ENCODE peak calls at places on chromosomes 13 and 19, in ten cellular contexts. W is GM06990, I is stomach, S is heart left ventricle, Q is prostate gland, H is transverse colon, U is PC-9, Z is neural progenitor cell, C is uterus, K is cardiac fibroblast. B is an unnamed sample.

GRCh38 chr19:45251452-45252354 is 632 bp downstream of the MARK4 start:
- DNase-seq in W (no peak), I (no peak), S (no peak), Q (no peak), H (peak), U (no peak), Z (peak), C (no peak), K (no peak), B (peak)

GRCh38 chr13:43865892-43866291 is 13.6 kb downstream of the CCDC122 start:
- DNase-seq in W (no peak), I (no peak), S (no peak), Q (no peak), H (no peak), U (peak), Z (no peak), C (no peak), K (peak), B (no peak)

GRCh38 chr19:41398603-41399002 is 985 bp downstream of the BCKDHA start:
- DNase-seq in W (no peak), I (no peak), S (no peak), Q (no peak), H (no peak), U (no peak), Z (no peak), C (no peak), K (no peak), B (no peak)

GRCh38 chr13:75145926-75146325 is 336.0 kb downstream of the TBC1D4 start:
- DNase-seq in W (no peak), I (no peak), S (no peak), Q (no peak), H (no peak), U (no peak), Z (no peak), C (no peak), K (peak), B (no peak)

GRCh38 chr19:34475026-34475974 is 6.3 kb upstream of the WTIP start:
- DNase-seq in W (no peak), I (no peak), S (no peak), Q (no peak), H (no peak), U (peak), Z (no peak), C (no peak), K (peak), B (no peak)

GRCh38 chr13:113597386-113598080 is 13.0 kb downstream of the TFDP1 start:
- DNase-seq in W (no peak), I (no peak), S (no peak), Q (no peak), H (no peak), U (no peak), Z (no peak), C (no peak), K (no peak), B (no peak)

GRCh38 chr19:36604656-36605100 is 435 bp upstream of the ZNF382 start:
- DNase-seq in W (peak), I (peak), S (peak), Q (peak), H (peak), U (no peak), Z (peak), C (peak), K (peak), B (peak)

GRCh38 chr19:39792999-39793546 is 14.4 kb downstream of the LEUTX start:
- DNase-seq in W (peak), I (peak), S (peak), Q (peak), H (peak), U (no peak), Z (peak), C (peak), K (peak), B (peak)

GRCh38 chr19:55591555-55591954 is 7.8 kb downstream of the FIZ1 start:
- DNase-seq in W (no peak), I (no peak), S (no peak), Q (no peak), H (no peak), U (no peak), Z (no peak), C (no peak), K (no peak), B (no peak)

GRCh38 chr13:30441304-30441703 is 19.0 kb downstream of the UBE2L5 start:
- DNase-seq in W (peak), I (no peak), S (no peak), Q (no peak), H (no peak), U (no peak), Z (no peak), C (no peak), K (no peak), B (no peak)

GRCh38 chr19:4679416-4679815 is 9.3 kb upstream of the MYDGF start:
- DNase-seq in W (no peak), I (no peak), S (no peak), Q (no peak), H (no peak), U (no peak), Z (no peak), C (no peak), K (no peak), B (no peak)

GRCh38 chr19:55472463-55472862 is 4.0 kb upstream of the ZNF628 start:
- DNase-seq in W (no peak), I (no peak), S (no peak), Q (no peak), H (no peak), U (peak), Z (no peak), C (no peak), K (peak), B (no peak)

GRCh38 chr13:68078874-68079273 is 848.7 kb upstream of the PCDH9 start:
- DNase-seq in W (no peak), I (no peak), S (no peak), Q (no peak), H (no peak), U (no peak), Z (no peak), C (no peak), K (no peak), B (no peak)

GRCh38 chr19:12626958-12627357 is 16.2 kb downstream of the ZNF791 start:
- DNase-seq in W (no peak), I (no peak), S (no peak), Q (no peak), H (no peak), U (no peak), Z (no peak), C (no peak), K (no peak), B (no peak)
- TF ChIP-seq CTCF in W (no peak), I (no peak), S (no peak), Q (no peak), H (no peak), U (no peak), Z (no peak), C (no peak), K (no peak), B (no peak)

GRCh38 chr13:60329221-60329983 is 67.6 kb upstream of the TDRD3 start:
- DNase-seq in W (no peak), I (peak), S (no peak), Q (no peak), H (peak), U (no peak), Z (peak), C (no peak), K (peak), B (peak)
- TF ChIP-seq CTCF in W (peak), I (no peak), S (no peak), Q (no peak), H (peak), U (peak), Z (peak), C (no peak), K (peak), B (peak)

GRCh38 chr19:30895946-30896345 is 453.3 kb downstream of the TSHZ3 start:
- DNase-seq in W (no peak), I (no peak), S (no peak), Q (no peak), H (no peak), U (no peak), Z (peak), C (no peak), K (no peak), B (no peak)
- TF ChIP-seq CTCF in W (no peak), I (no peak), S (no peak), Q (no peak), H (no peak), U (no peak), Z (peak), C (no peak), K (no peak), B (no peak)

GRCh38 chr13:99610702-99611289 is 109.5 kb downstream of the TM9SF2 start:
- DNase-seq in W (no peak), I (no peak), S (no peak), Q (no peak), H (no peak), U (no peak), Z (no peak), C (no peak), K (no peak), B (no peak)
- TF ChIP-seq CTCF in W (peak), I (no peak), S (no peak), Q (no peak), H (no peak), U (no peak), Z (peak), C (no peak), K (peak), B (no peak)

DNA sequence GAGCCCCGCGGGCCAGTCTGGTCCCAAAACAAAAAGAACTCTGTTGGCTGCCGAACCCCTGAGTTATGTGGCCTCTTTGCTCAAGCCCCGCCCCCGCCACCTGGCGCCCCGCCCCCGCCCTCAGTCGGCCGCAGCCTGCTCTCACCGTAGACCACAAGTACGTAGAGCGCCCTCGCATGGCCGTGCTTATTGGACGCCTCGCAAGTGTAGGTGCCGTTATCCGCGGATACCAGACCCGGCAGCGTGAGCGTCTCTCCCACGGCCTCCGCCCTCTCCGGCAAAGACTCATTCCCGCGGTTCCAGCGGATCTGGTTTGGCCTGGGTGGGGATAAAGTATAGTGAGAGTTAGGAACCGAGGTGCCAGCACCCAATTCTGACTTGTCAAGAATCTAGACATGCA is 5.5 kb upstream of the ZNF428 start:
- DNase-seq in W (peak), I (peak), S (peak), Q (no peak), H (peak), U (no peak), Z (peak), C (no peak), K (peak), B (peak)
- TF ChIP-seq CTCF in W (peak), I (no peak), S (no peak), Q (no peak), H (no peak), U (no peak), Z (peak), C (no peak), K (no peak), B (peak)

GRCh38 chr13:86974995-86975328 is 696.2 kb upstream of the SLITRK5 start:
- DNase-seq in W (no peak), I (no peak), S (no peak), Q (no peak), H (no peak), U (no peak), Z (peak), C (no peak), K (no peak), B (no peak)
- TF ChIP-seq CTCF in W (no peak), I (no peak), S (no peak), Q (no peak), H (no peak), U (no peak), Z (peak), C (no peak), K (no peak), B (no peak)

GRCh38 chr13:98083507-98083906 is 59.4 kb upstream of the FARP1 start:
- DNase-seq in W (no peak), I (no peak), S (no peak), Q (no peak), H (no peak), U (no peak), Z (no peak), C (no peak), K (peak), B (no peak)
- TF ChIP-seq CTCF in W (no peak), I (no peak), S (no peak), Q (no peak), H (no peak), U (no peak), Z (no peak), C (no peak), K (no peak), B (no peak)

DNA sequence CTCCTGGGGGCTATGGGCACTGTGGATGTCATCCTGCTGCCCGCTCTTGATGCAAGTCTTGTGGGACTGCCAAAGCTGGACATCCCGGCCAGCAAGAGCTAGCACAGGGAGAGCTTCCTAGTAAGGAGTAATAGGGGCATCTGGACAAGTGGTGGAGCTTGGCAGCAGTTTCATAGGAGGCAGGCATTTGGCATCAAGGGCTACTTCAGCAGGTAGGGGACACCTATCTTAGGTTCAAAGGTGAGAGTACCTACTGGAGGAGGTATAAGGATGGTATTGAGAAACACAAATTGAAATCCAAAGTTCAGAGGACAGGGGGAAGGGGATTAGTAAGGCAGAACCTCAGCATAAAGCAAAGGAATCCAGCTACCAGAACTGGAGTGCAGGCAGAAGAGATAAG is 441.8 kb downstream of the OXGR1 start:
- DNase-seq in W (no peak), I (no peak), S (no peak), Q (no peak), H (no peak), U (no peak), Z (no peak), C (no peak), K (no peak), B (no peak)
- TF ChIP-seq CTCF in W (no peak), I (no peak), S (no peak), Q (no peak), H (no peak), U (no peak), Z (no peak), C (no peak), K (no peak), B (no peak)

GRCh38 chr19:48826606-48827020 is 9.7 kb downstream of the HSD17B14 start:
- DNase-seq in W (no peak), I (peak), S (no peak), Q (no peak), H (peak), U (no peak), Z (peak), C (no peak), K (no peak), B (no peak)
- TF ChIP-seq CTCF in W (peak), I (no peak), S (no peak), Q (no peak), H (no peak), U (peak), Z (peak), C (no peak), K (peak), B (no peak)

GRCh38 chr19:12731337-12731736 is 3.1 kb downstream of the TRIR start:
- DNase-seq in W (no peak), I (no peak), S (no peak), Q (no peak), H (no peak), U (no peak), Z (no peak), C (no peak), K (no peak), B (no peak)

GRCh38 chr19:12736854-12737665 is at the start of gene GET3:
- DNase-seq in W (peak), I (peak), S (peak), Q (peak), H (peak), U (peak), Z (peak), C (peak), K (peak), B (peak)

GRCh38 chr19:12733907-12734214 is 623 bp downstream of the TRIR start:
- DNase-seq in W (no peak), I (no peak), S (no peak), Q (no peak), H (no peak), U (no peak), Z (no peak), C (no peak), K (no peak), B (no peak)

GRCh38 chr19:12730054-12730453 is 4.4 kb downstream of the TRIR start:
- DNase-seq in W (no peak), I (no peak), S (no peak), Q (no peak), H (no peak), U (no peak), Z (no peak), C (no peak), K (no peak), B (no peak)

GRCh38 chr19:12733369-12733896 is 1.1 kb downstream of the TRIR start:
- DNase-seq in W (no peak), I (no peak), S (no peak), Q (no peak), H (no peak), U (no peak), Z (peak), C (no peak), K (peak), B (peak)
- TF ChIP-seq CTCF in W (peak), I (no peak), S (no peak), Q (no peak), H (no peak), U (peak), Z (peak), C (no peak), K (peak), B (peak)